ENCODE peak calls at places on chromosomes 3 and 15, in ten cellular contexts. J is CD4-positive, alpha-beta T cell; S is stimulated activated naive CD8-positive, alpha-beta T cell treated with anti-CD3 and anti-CD28 coated beads, Interleukin-15, Interleukin-2, amounts not matched to agents 100 U/mL and 50 U/mL, for 24 hours; W is lung; F is heart right ventricle; Y is central memory CD8-positive, alpha-beta T cell; R is upper lobe of left lung; L is right lobe of liver; E is gastroesophageal sphincter; X is T-cell. G is an unnamed sample.

GRCh38 chr3:63945558-63946096 is 33.4 kb upstream of the SCAANT1 start:
- ATAC-seq in J (no peak), S (no peak), W (no peak), F (peak), Y (no peak), R (no peak), L (peak), E (peak), X (no peak), G (no peak)

GRCh38 chr3:32442766-32443165 is 51.1 kb downstream of the CMTM7 start:
- ATAC-seq in J (no peak), S (no peak), W (no peak), F (no peak), Y (no peak), R (no peak), L (no peak), E (no peak), X (no peak), G (no peak)

GRCh38 chr3:109035082-109035481 is 81.4 kb upstream of the GUCA1C start:
- ATAC-seq in J (no peak), S (no peak), W (no peak), F (no peak), Y (no peak), R (no peak), L (no peak), E (no peak), X (no peak), G (no peak)

GRCh38 chr3:25155696-25156471 is 272.2 kb upstream of the RARB start:
- ATAC-seq in J (no peak), S (no peak), W (no peak), F (no peak), Y (no peak), R (no peak), L (no peak), E (no peak), X (no peak), G (peak)

GRCh38 chr15:86231864-86232801 is 152.5 kb downstream of the AGBL1 start:
- ATAC-seq in J (no peak), S (no peak), W (no peak), F (peak), Y (no peak), R (peak), L (peak), E (no peak), X (no peak), G (peak)

GRCh38 chr3:136685882-136686281 is 66.3 kb downstream of the STAG1 start:
- ATAC-seq in J (no peak), S (no peak), W (no peak), F (no peak), Y (no peak), R (no peak), L (no peak), E (no peak), X (no peak), G (no peak)

GRCh38 chr3:149340310-149340933 is 7.0 kb upstream of the TM4SF18 start:
- ATAC-seq in J (no peak), S (no peak), W (peak), F (peak), Y (no peak), R (peak), L (peak), E (peak), X (no peak), G (peak)

GRCh38 chr3:11331101-11331500 is 58.9 kb downstream of the ATG7 start:
- ATAC-seq in J (no peak), S (no peak), W (no peak), F (no peak), Y (no peak), R (no peak), L (no peak), E (no peak), X (no peak), G (no peak)

GRCh38 chr3:120145498-120146285 is 51.4 kb upstream of the GSK3B start:
- ATAC-seq in J (no peak), S (peak), W (peak), F (no peak), Y (no peak), R (peak), L (no peak), E (no peak), X (no peak), G (peak)

GRCh38 chr15:66066005-66066404 is 187.5 kb downstream of the MEGF11 start:
- ATAC-seq in J (no peak), S (no peak), W (no peak), F (no peak), Y (no peak), R (no peak), L (no peak), E (no peak), X (no peak), G (no peak)

GRCh38 chr3:66532613-66533012 is 31.8 kb upstream of the LRIG1 start:
- ATAC-seq in J (no peak), S (no peak), W (no peak), F (no peak), Y (no peak), R (no peak), L (no peak), E (no peak), X (no peak), G (no peak)

GRCh38 chr15:100114100-100114499 is 227.7 kb downstream of the ADAMTS17 start:
- ATAC-seq in J (no peak), S (no peak), W (peak), F (peak), Y (no peak), R (peak), L (peak), E (peak), X (no peak), G (no peak)

GRCh38 chr3:107855710-107856109 is 235.1 kb downstream of the CD47 start:
- ATAC-seq in J (no peak), S (no peak), W (peak), F (no peak), Y (no peak), R (no peak), L (peak), E (no peak), X (no peak), G (peak)

GRCh38 chr3:118987466-118987865 is 47.2 kb downstream of the IGSF11 start:
- ATAC-seq in J (no peak), S (no peak), W (no peak), F (peak), Y (no peak), R (no peak), L (no peak), E (peak), X (no peak), G (no peak)

GRCh38 chr3:174949523-174949922 is 90.4 kb downstream of the NAALADL2 start:
- ATAC-seq in J (no peak), S (no peak), W (no peak), F (peak), Y (no peak), R (peak), L (peak), E (peak), X (no peak), G (peak)

GRCh38 chr3:185283374-185283935 is 29.6 kb upstream of the EHHADH start:
- ATAC-seq in J (no peak), S (no peak), W (no peak), F (no peak), Y (no peak), R (no peak), L (no peak), E (no peak), X (no peak), G (no peak)

GRCh38 chr3:110021659-110022058 is 684.3 kb upstream of the DPPA4 start:
- ATAC-seq in J (no peak), S (no peak), W (no peak), F (no peak), Y (no peak), R (no peak), L (no peak), E (no peak), X (no peak), G (no peak)

GRCh38 chr3:16770792-16771191 is 114.0 kb upstream of the PLCL2 start:
- ATAC-seq in J (no peak), S (no peak), W (no peak), F (no peak), Y (no peak), R (no peak), L (no peak), E (no peak), X (no peak), G (no peak)

GRCh38 chr3:23836536-23837230 is 30.9 kb downstream of the UBE2E1 start:
- ATAC-seq in J (no peak), S (peak), W (no peak), F (no peak), Y (no peak), R (peak), L (peak), E (no peak), X (no peak), G (no peak)

GRCh38 chr3:47799733-47800132 is 3.2 kb upstream of the DHX30 start:
- ATAC-seq in J (no peak), S (no peak), W (no peak), F (no peak), Y (no peak), R (no peak), L (no peak), E (no peak), X (no peak), G (no peak)